ENCODE peak calls at places on chromosomes 4 and X, in four cellular contexts. U is lower lobe of right lung, Q is GM23248, B is WERI-Rb-1. Y is an unnamed sample.

GRCh38 chr4:88653371-88653946 is 44.2 kb downstream of the NAP1L5 start:
- DNase-seq in Q (no peak), U (no peak), B (no peak), Y (no peak)

GRCh38 chrX:51487960-51488267 is 8.5 kb downstream of the NUDT11 start:
- DNase-seq in B (no peak), Q (peak; percentile 24), U (no peak), Y (no peak)

GRCh38 chrX:96183843-96184242 is 500.8 kb upstream of the DIAPH2 start:
- DNase-seq in B (no peak), Q (peak; percentile 14), U (no peak), Y (no peak)

GRCh38 chr4:28229092-28229491 is 1368.5 kb downstream of the STIM2 start:
- DNase-seq in Q (peak; percentile 85), U (no peak), B (no peak), Y (no peak)

GRCh38 chrX:118823263-118824172 is at the start of gene ZCCHC12:
- DNase-seq in B (peak; percentile 71), U (peak; percentile 56), Q (peak; percentile 57), Y (peak; percentile 44)

GRCh38 chrX:57595381-57595811 is 3.6 kb downstream of the ZXDB start:
- DNase-seq in Q (peak; percentile 78), U (no peak), B (no peak), Y (peak; percentile 50)

GRCh38 chrX:39688576-39689373 is 409.0 kb downstream of the BCOR start:
- DNase-seq in Q (peak; percentile 61), B (peak; percentile 75), U (peak; percentile 65), Y (no peak)

GRCh38 chrX:117610806-117611205 is 505.8 kb downstream of the KLHL13 start:
- DNase-seq in Q (no peak), U (no peak), B (no peak), Y (no peak)

GRCh38 chrX:154742623-154743022 is 8.3 kb downstream of the GAB3 start:
- DNase-seq in B (no peak), U (no peak), Q (no peak), Y (no peak)

GRCh38 chrX:44228621-44229020 is 114.9 kb downstream of the EFHC2 start:
- DNase-seq in B (no peak), U (no peak), Q (no peak), Y (no peak)

GRCh38 chrX:133370719-133371275 is 44.5 kb downstream of the GPC4 start:
- DNase-seq in B (no peak), Q (no peak), U (no peak), Y (no peak)

GRCh38 chr4:24816797-24817196 is 21.4 kb downstream of the SOD3 start:
- DNase-seq in Q (peak; percentile 64), U (no peak), B (no peak), Y (no peak)

GRCh38 chr4:100566396-100566795 is 48.6 kb upstream of the EMCN start:
- DNase-seq in B (no peak), U (no peak), Q (no peak), Y (no peak)

GRCh38 chr4:6069845-6070709 is 51.8 kb upstream of the C4orf50 start:
- DNase-seq in U (peak; percentile 38), Q (no peak), B (no peak), Y (no peak)

GRCh38 chr4:167897116-167897515 is 195.2 kb upstream of the ANXA10 start:
- DNase-seq in B (peak; percentile 31), U (no peak), Q (no peak), Y (no peak)

GRCh38 chrX:28586291-28586690 is 955 bp upstream of the IL1RAPL1 start:
- DNase-seq in B (no peak), U (no peak), Q (no peak), Y (no peak)

GRCh38 chrX:54695816-54696487 is 102.1 kb downstream of the ITIH6 start:
- DNase-seq in U (no peak), B (no peak), Q (peak; percentile 41), Y (no peak)

GRCh38 chrX:16743604-16744325 is 24.4 kb downstream of the SYAP1 start:
- DNase-seq in Q (peak; percentile 80), B (no peak), U (no peak), Y (no peak)

GRCh38 chr4:91064157-91064853 is 937.1 kb downstream of the CCSER1 start:
- DNase-seq in B (peak; percentile 28), Q (no peak), U (no peak), Y (no peak)

GRCh38 chr4:53196872-53197759 is 168.7 kb downstream of the SCFD2 start:
- DNase-seq in Q (peak; percentile 80), U (no peak), B (no peak), Y (peak; percentile 48)

GRCh38 chr4:102600689-102601088 is 99.5 kb downstream of the NFKB1 start:
- DNase-seq in Q (no peak), B (no peak), U (no peak), Y (no peak)

GRCh38 chr4:102599887-102600286 is 98.7 kb downstream of the NFKB1 start:
- DNase-seq in Q (no peak), U (no peak), B (no peak), Y (no peak)

GRCh38 chr4:102599455-102599854 is 98.3 kb downstream of the NFKB1 start:
- DNase-seq in U (no peak), Q (no peak), B (peak; percentile 78), Y (no peak)

GRCh38 chr4:102598759-102599379 is 97.7 kb downstream of the NFKB1 start:
- DNase-seq in Q (no peak), B (no peak), U (no peak), Y (no peak)

GRCh38 chr4:102598102-102598758 is 97.1 kb downstream of the NFKB1 start:
- DNase-seq in Q (peak; percentile 40), U (no peak), B (no peak), Y (peak; percentile 63)
- H3K27ac ChIP-seq in Q (no peak overlapping the region), U (peak overlapping the region; percentile 34), B (no peak overlapping the region), Y (peak overlapping the region; percentile 55)

GRCh38 chrX:7120578-7121219 is 26.8 kb upstream of the STS start:
- DNase-seq in B (no peak), Q (peak; percentile 15), U (no peak), Y (no peak)

GRCh38 chrX:7115557-7115956 is 32.0 kb upstream of the STS start:
- DNase-seq in B (peak; percentile 49), Q (no peak), U (no peak), Y (no peak)

GRCh38 chrX:7116081-7116480 is 31.4 kb upstream of the STS start:
- DNase-seq in B (no peak), Q (no peak), U (no peak), Y (no peak)

GRCh38 chrX:7117587-7117986 is 29.9 kb upstream of the STS start:
- DNase-seq in Q (no peak), U (no peak), B (no peak), Y (no peak)

DNA sequence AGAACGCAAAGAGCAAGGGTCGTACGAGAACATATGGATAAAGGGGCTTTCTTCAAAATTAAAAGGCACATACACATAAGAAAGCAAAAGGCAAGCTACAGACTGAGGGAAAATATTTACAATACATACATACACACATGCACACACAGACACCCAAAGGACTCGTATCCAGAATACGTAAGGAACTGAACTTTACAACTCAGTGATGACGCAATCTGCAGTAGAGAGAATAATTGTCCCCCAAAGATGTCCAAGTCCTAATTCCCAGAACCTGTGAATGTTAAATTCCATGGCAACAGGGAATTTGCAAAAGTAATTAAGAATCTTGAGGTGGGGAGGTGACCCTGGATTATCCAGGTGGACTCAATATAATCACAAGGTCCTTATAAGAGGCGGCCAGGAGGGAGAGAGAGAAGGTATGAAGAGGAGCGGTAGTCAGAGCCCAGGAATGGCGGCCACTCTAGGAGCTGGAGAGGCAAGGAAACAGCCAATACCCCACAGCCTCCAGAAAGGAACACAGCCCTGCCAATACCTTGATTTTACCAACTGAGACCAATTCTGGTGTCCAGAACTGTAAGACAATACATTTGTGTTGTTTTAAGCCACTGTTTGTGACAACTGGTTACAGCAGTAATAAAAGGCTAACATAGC is 27.5 kb upstream of the STS start:
- DNase-seq in B (no peak), Q (no peak), U (no peak), Y (no peak)
- H3K27ac ChIP-seq in B (no peak overlapping the region), Q (no peak overlapping the region), U (no peak overlapping the region), Y (no peak overlapping the region)

GRCh38 chr4:7697821-7698220 is 241.8 kb downstream of the AFAP1 start:
- DNase-seq in Q (no peak), B (no peak), U (no peak), Y (no peak)

GRCh38 chr4:7698586-7698985 is 241.1 kb downstream of the AFAP1 start:
- DNase-seq in U (no peak), Q (peak; percentile 49), B (no peak), Y (no peak)

GRCh38 chr4:7699040-7699439 is 240.6 kb downstream of the AFAP1 start:
- DNase-seq in Q (peak; percentile 93), U (no peak), B (no peak), Y (no peak)

GRCh38 chr4:7699825-7700224 is 239.8 kb downstream of the AFAP1 start:
- DNase-seq in Q (no peak), U (no peak), B (no peak), Y (no peak)

GRCh38 chr4:7697326-7697725 is 242.3 kb downstream of the AFAP1 start:
- DNase-seq in B (no peak), U (no peak), Q (no peak), Y (no peak)
- H3K27ac ChIP-seq in B (no peak overlapping the region), U (no peak overlapping the region), Q (no peak overlapping the region), Y (no peak overlapping the region)

GRCh38 chr4:154511990-154512389 is 20.4 kb upstream of the DCHS2 start:
- DNase-seq in U (no peak), B (no peak), Q (no peak), Y (no peak)

GRCh38 chr4:154519214-154519613 is 27.6 kb upstream of the DCHS2 start:
- DNase-seq in Q (no peak), U (no peak), B (no peak), Y (no peak)

GRCh38 chr4:154517591-154517990 is 26.0 kb upstream of the DCHS2 start:
- DNase-seq in Q (no peak), U (no peak), B (no peak), Y (no peak)

DNA sequence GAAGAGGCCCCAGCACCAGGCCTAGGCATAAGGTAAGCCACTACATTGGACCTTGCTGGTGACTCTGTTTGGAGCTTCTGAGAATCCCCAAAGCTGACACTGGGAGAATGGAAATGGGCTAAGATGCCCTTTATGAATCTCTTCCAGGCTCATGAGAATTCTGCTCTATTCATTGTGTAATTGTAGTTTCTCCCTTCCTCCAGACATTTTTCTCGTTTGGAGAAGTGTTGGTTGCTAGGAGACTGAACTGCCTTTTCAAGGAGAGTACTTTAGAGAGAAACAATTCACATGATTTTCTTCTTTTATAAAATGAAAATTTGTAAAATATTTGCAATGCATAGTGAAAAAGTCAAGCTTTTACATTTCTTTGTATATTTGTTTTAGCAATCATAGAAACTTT is 24.7 kb upstream of the DCHS2 start:
- DNase-seq in B (no peak), U (no peak), Q (no peak), Y (no peak)
- H3K27ac ChIP-seq in B (no peak overlapping the region), U (no peak overlapping the region), Q (no peak overlapping the region), Y (no peak overlapping the region)

GRCh38 chr4:156751486-156751885 is 220.1 kb downstream of the PDGFC start:
- DNase-seq in Q (peak; percentile 56), U (no peak), B (no peak), Y (no peak)
- H3K27ac ChIP-seq in Q (peak overlapping the region; percentile 20), U (no peak overlapping the region), B (no peak overlapping the region), Y (no peak overlapping the region)

GRCh38 chr4:152106781-152107321 is 346.0 kb upstream of the GATB start:
- DNase-seq in B (no peak), U (no peak), Q (peak; percentile 33), Y (no peak)

GRCh38 chr4:152107736-152108500 is 347.1 kb upstream of the GATB start:
- DNase-seq in U (no peak), Q (no peak), B (no peak), Y (no peak)

GRCh38 chr4:152112116-152112515 is 351.3 kb upstream of the GATB start:
- DNase-seq in B (no peak), Q (no peak), U (no peak), Y (no peak)

GRCh38 chr4:152110780-152111179 is 350.0 kb upstream of the GATB start:
- DNase-seq in U (no peak), B (no peak), Q (no peak), Y (no peak)

GRCh38 chr4:152109585-152110509 is 349.0 kb upstream of the GATB start:
- DNase-seq in Q (peak; percentile 42), B (no peak), U (no peak), Y (no peak)
- H3K27ac ChIP-seq in Q (no peak overlapping the region), B (no peak overlapping the region), U (no peak overlapping the region), Y (no peak overlapping the region)

Y was measured in CD4-positive, CD25-positive, alpha-beta regulatory T cell.